ENCODE peak calls at places on chromosomes 4 and X, in ten cellular contexts. Y, C, S, G, H, P, I, U, Z and A are unnamed samples.

GRCh38 chr4:81723044-81723884 is 251.6 kb upstream of the RASGEF1B start:
- DNase-seq in I (no peak), S (peak; percentile 26), H (no peak), Z (no peak), C (no peak), Y (no peak), G (no peak), U (no peak), P (no peak), A (no peak)

GRCh38 chr4:21628916-21629315 is 319.7 kb downstream of the KCNIP4 start:
- DNase-seq in C (no peak), H (no peak), G (no peak), Z (no peak), I (no peak), P (no peak), U (no peak), Y (no peak), S (no peak), A (no peak)

GRCh38 chr4:121728798-121729226 is 32.0 kb upstream of the ANXA5 start:
- DNase-seq in P (peak; percentile 92), Z (peak; percentile 89), U (no peak), C (peak; percentile 57), S (no peak), H (no peak), Y (no peak), G (no peak), I (no peak), A (no peak)

GRCh38 chr4:1239141-1239948 is 9.6 kb downstream of the CTBP1 start:
- DNase-seq in S (no peak), P (no peak), U (peak; percentile 64), Z (no peak), H (no peak), C (no peak), Y (peak; percentile 2), G (no peak), I (no peak), A (no peak)

GRCh38 chrX:56130436-56130835 is 101.7 kb upstream of the KLF8 start:
- DNase-seq in P (no peak), S (no peak), I (no peak), Z (no peak), U (no peak), G (no peak), Y (no peak), C (no peak), H (no peak), A (no peak)

GRCh38 chr4:27215421-27215820 is 354.8 kb downstream of the STIM2 start:
- DNase-seq in Y (no peak), P (no peak), U (no peak), H (no peak), I (no peak), S (no peak), C (no peak), Z (no peak), G (no peak), A (no peak)

GRCh38 chr4:76716020-76716419 is 181.9 kb downstream of the SOWAHB start:
- DNase-seq in C (no peak), Y (no peak), I (no peak), P (no peak), G (no peak), U (no peak), S (no peak), H (no peak), Z (no peak), A (no peak)

GRCh38 chrX:49761481-49761880 is 65.7 kb upstream of the PAGE1 start:
- DNase-seq in C (no peak), I (no peak), H (no peak), Y (peak; percentile 37), P (no peak), S (peak; percentile 25), Z (peak; percentile 12), U (no peak), G (no peak), A (peak; percentile 9)

GRCh38 chrX:6228720-6229119 is at the start of gene NLGN4X:
- DNase-seq in H (no peak), I (no peak), G (no peak), P (peak; percentile 29), S (no peak), C (no peak), Z (no peak), U (peak; percentile 74), Y (peak; percentile 73), A (no peak)

GRCh38 chrX:6226646-6227444 is 1.8 kb downstream of the NLGN4X start:
- DNase-seq in Z (no peak), C (no peak), G (no peak), P (peak; percentile 11), Y (peak; percentile 33), U (peak; percentile 75), H (no peak), I (no peak), S (no peak), A (no peak)

GRCh38 chrX:6226053-6226645 is 2.5 kb downstream of the NLGN4X start:
- DNase-seq in H (no peak), I (no peak), Y (peak; percentile 73), Z (no peak), U (peak; percentile 79), C (no peak), P (peak; percentile 6), S (no peak), G (no peak), A (no peak)

GRCh38 chrX:6225307-6226052 is 3.2 kb downstream of the NLGN4X start:
- DNase-seq in C (no peak), U (peak; percentile 15), S (no peak), I (no peak), P (peak; percentile 13), Y (peak; percentile 32), G (no peak), H (no peak), Z (no peak), A (no peak)

GRCh38 chrX:6227445-6227820 is 1.2 kb downstream of the NLGN4X start:
- DNase-seq in P (peak; percentile 3), Y (peak; percentile 11), S (no peak), C (no peak), I (no peak), H (no peak), U (peak; percentile 32), G (no peak), Z (no peak), A (no peak)
- H3K4me3 ChIP-seq in P (no peak overlapping the region), Y (peak overlapping the region; percentile 81), S (peak overlapping the region; percentile 43), C (peak overlapping the region; percentile 52), I (peak overlapping the region; percentile 46), H (no peak overlapping the region), U (peak overlapping the region; percentile 94), G (no peak overlapping the region), Z (no peak overlapping the region), A (no peak overlapping the region)

GRCh38 chr4:190016369-190017289 is 10.4 kb downstream of the FRG2 start:
- DNase-seq in C (no peak), S (no peak), Z (no peak), I (no peak), G (no peak), U (peak; percentile 28), Y (no peak), P (no peak), H (no peak), A (no peak)
- H3K4me3 ChIP-seq in C (no peak overlapping the region), S (no peak overlapping the region), Z (no peak overlapping the region), I (peak overlapping the region; percentile 9), G (no peak overlapping the region), U (no peak overlapping the region), Y (peak overlapping the region; percentile 54), P (no peak overlapping the region), H (no peak overlapping the region), A (no peak overlapping the region)

GRCh38 chrX:75522565-75523411 is at the start of gene ZDHHC15:
- DNase-seq in Z (no peak), C (peak; percentile 0), H (peak; percentile 54), S (peak; percentile 19), I (peak; percentile 59), P (peak; percentile 52), G (no peak), U (peak; percentile 58), Y (peak; percentile 73), A (no peak)
- H3K4me3 ChIP-seq in Z (no peak within 1 kb of the TSS), C (no peak within 1 kb of the TSS), H (peak within 1 kb of the TSS; percentile 40), S (peak within 1 kb of the TSS; percentile 39), I (peak within 1 kb of the TSS; percentile 57), P (peak within 1 kb of the TSS; percentile 40), G (peak within 1 kb of the TSS; percentile 49), U (peak within 1 kb of the TSS; percentile 73), Y (peak within 1 kb of the TSS; percentile 66), A (no peak within 1 kb of the TSS)

DNA sequence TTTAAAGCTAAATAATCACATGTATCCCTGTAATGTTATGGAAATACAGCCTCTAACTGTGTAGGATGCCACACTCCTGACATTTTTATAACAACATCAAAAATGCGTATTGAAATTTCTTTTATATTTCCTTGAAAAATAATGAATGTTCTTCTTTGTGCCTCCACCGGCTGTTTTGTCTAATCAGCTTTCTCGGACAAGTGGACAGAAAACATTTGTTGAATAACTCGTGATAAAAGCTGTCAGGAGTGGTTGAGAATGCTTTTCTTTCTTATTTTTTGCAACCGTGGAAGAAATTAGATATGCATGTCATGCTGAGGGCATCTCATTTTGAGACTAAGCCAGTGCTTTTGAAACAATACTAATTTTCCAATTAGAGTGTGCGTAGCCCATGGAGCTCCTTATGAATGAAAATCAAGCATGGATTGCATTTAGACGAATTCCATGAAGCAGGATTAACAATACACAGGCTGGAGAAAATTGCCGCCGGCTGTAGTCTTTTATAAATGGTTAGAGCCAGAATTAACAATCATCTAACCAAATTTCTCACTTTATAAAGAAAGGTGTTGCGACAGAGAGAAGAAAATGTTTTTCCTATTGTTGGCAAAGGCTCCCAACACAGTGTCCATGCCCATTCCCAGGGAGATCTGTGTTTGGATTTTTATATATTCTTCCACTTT is 614.6 kb upstream of the LCORL start:
- DNase-seq in P (no peak), Y (no peak), G (no peak), H (no peak), S (peak; percentile 7), I (no peak), C (no peak), U (no peak), Z (no peak), A (no peak)
- H3K4me3 ChIP-seq in P (no peak overlapping the region), Y (no peak overlapping the region), G (no peak overlapping the region), H (no peak overlapping the region), S (no peak overlapping the region), I (no peak overlapping the region), C (no peak overlapping the region), U (no peak overlapping the region), Z (no peak overlapping the region), A (no peak overlapping the region)

GRCh38 chrX:148538582-148538981 is 38.2 kb downstream of the AFF2 start:
- DNase-seq in U (no peak), I (no peak), S (no peak), P (no peak), G (no peak), Z (no peak), C (no peak), H (no peak), Y (no peak), A (no peak)
- H3K4me3 ChIP-seq in U (no peak overlapping the region), I (no peak overlapping the region), S (no peak overlapping the region), P (no peak overlapping the region), G (no peak overlapping the region), Z (no peak overlapping the region), C (no peak overlapping the region), H (no peak overlapping the region), Y (no peak overlapping the region), A (no peak overlapping the region)